ENCODE peak calls at places on chromosomes 6 and 20, in six cellular contexts. V, X, I, G, R and L are unnamed samples.

GRCh38 chr6:133504761-133505160 is 263.6 kb downstream of the EYA4 start:
- DNase-seq in V (no peak), X (no peak), I (no peak), G (no peak), R (no peak), L (no peak)

GRCh38 chr6:153032255-153032882 is 29.9 kb upstream of the MTRF1L start:
- DNase-seq in V (no peak), X (no peak), I (peak; percentile 60), G (no peak), R (no peak), L (no peak)

GRCh38 chr20:10609276-10609675 is 64.5 kb downstream of the JAG1 start:
- DNase-seq in V (no peak), X (no peak), I (no peak), G (no peak), R (no peak), L (no peak)

GRCh38 chr20:11193241-11193640 is 519.4 kb upstream of the JAG1 start:
- DNase-seq in V (no peak), X (no peak), I (no peak), G (no peak), R (no peak), L (no peak)

GRCh38 chr6:162099685-162100084 is 627.9 kb downstream of the PRKN start:
- DNase-seq in V (no peak), X (no peak), I (peak; percentile 65), G (no peak), R (no peak), L (no peak)

GRCh38 chr6:168709440-168709839 is 268.5 kb downstream of the SMOC2 start:
- DNase-seq in V (no peak), X (no peak), I (no peak), G (no peak), R (no peak), L (no peak)

GRCh38 chr6:56368484-56368883 is 121.1 kb upstream of the COL21A1 start:
- DNase-seq in V (no peak), X (no peak), I (no peak), G (no peak), R (no peak), L (no peak)

GRCh38 chr6:24659547-24659946 is 7.2 kb downstream of the TDP2 start:
- DNase-seq in V (no peak), X (no peak), I (no peak), G (no peak), R (no peak), L (no peak)

GRCh38 chr20:62282877-62283503 is 19.8 kb upstream of the ADRM1 start:
- DNase-seq in V (no peak), X (no peak), I (no peak), G (no peak), R (no peak), L (no peak)

GRCh38 chr20:61677928-61678327 is 387.8 kb downstream of the TAF4 start:
- DNase-seq in V (no peak), X (no peak), I (no peak), G (no peak), R (no peak), L (no peak)

GRCh38 chr6:100593522-100593921 is 128.8 kb upstream of the SIM1 start:
- DNase-seq in V (no peak), X (no peak), I (no peak), G (no peak), R (no peak), L (no peak)